ENCODE peak calls at places on chromosomes 1 and 21, in eight cellular contexts. S is head of caudate nucleus, K is T-helper 9 cell, L is DMS153, Q is WERI-Rb-1, H is GM04504, I is H4, M is lower lobe of right lung. B is an unnamed sample.

GRCh38 chr21:37061926-37062591 is 10.8 kb downstream of the PIGP start:
- DNase-seq in I (peak), Q (no peak), S (no peak), L (no peak), H (no peak), K (no peak), M (no peak), B (no peak)

GRCh38 chr1:158014702-158015320 is 21.4 kb downstream of the KIRREL1 start:
- DNase-seq in K (no peak), Q (peak), L (no peak), I (no peak), H (no peak), M (no peak), S (no peak), B (no peak)

GRCh38 chr1:210252621-210253041 is 20.0 kb downstream of the SERTAD4 start:
- DNase-seq in K (no peak), Q (peak), M (peak), S (no peak), I (no peak), H (no peak), L (peak), B (no peak)

GRCh38 chr1:15111597-15111996 is 42.0 kb upstream of the TMEM51 start:
- DNase-seq in K (no peak), Q (no peak), S (no peak), I (no peak), H (no peak), L (no peak), M (no peak), B (no peak)

GRCh38 chr1:1776672-1777393 is 1.4 kb downstream of the NADK start:
- DNase-seq in S (no peak), Q (no peak), H (no peak), I (no peak), L (no peak), K (no peak), M (peak), B (no peak)

GRCh38 chr1:26177182-26177684 is at the start of gene CNKSR1:
- DNase-seq in H (no peak), L (peak), M (peak), I (no peak), Q (no peak), S (no peak), K (no peak), B (no peak)

GRCh38 chr1:35931424-35932157 is 686 bp downstream of the AGO3 start:
- DNase-seq in S (no peak), K (no peak), H (no peak), Q (no peak), I (peak), M (peak), L (peak), B (no peak)

GRCh38 chr1:16020325-16020724 is 1.5 kb upstream of the CLCNKA start:
- DNase-seq in H (no peak), S (no peak), M (no peak), I (no peak), Q (no peak), K (no peak), L (no peak), B (no peak)

GRCh38 chr1:178055093-178055492 is 38.8 kb upstream of the RASAL2 start:
- DNase-seq in M (peak), Q (peak), I (peak), S (peak), H (no peak), L (peak), K (no peak), B (peak)

GRCh38 chr1:1348420-1349255 is 580 bp downstream of the DVL1 start:
- DNase-seq in K (no peak), S (no peak), H (no peak), M (peak), Q (no peak), I (no peak), L (no peak), B (no peak)

GRCh38 chr1:175471039-175471800 is 272.2 kb downstream of the TNR start:
- DNase-seq in M (no peak), H (peak), Q (no peak), I (peak), K (no peak), S (no peak), L (no peak), B (peak)

GRCh38 chr1:53964109-53964508 is 18.0 kb downstream of the LRRC42 start:
- DNase-seq in K (no peak), H (no peak), M (no peak), I (no peak), S (no peak), L (no peak), Q (no peak), B (no peak)

GRCh38 chr21:39538453-39539042 is 74.2 kb upstream of the B3GALT5 start:
- DNase-seq in I (no peak), M (no peak), L (no peak), S (no peak), H (no peak), K (no peak), Q (no peak), B (no peak)

GRCh38 chr1:3315399-3315798 is 139.1 kb upstream of the ARHGEF16 start:
- DNase-seq in K (no peak), H (no peak), I (no peak), S (no peak), Q (no peak), M (no peak), L (no peak), B (no peak)

GRCh38 chr1:54857741-54858665 is 29.0 kb downstream of the DHCR24 start:
- DNase-seq in Q (peak), L (no peak), K (no peak), M (no peak), S (no peak), I (peak), H (no peak), B (no peak)

GRCh38 chr1:175317309-175317708 is 124.7 kb upstream of the KIAA0040 start:
- DNase-seq in Q (no peak), K (peak), S (no peak), H (no peak), L (no peak), M (no peak), I (no peak), B (no peak)

GRCh38 chr1:150309758-150310495 is 11.4 kb upstream of the PRPF3 start:
- DNase-seq in K (no peak), H (no peak), S (peak), L (peak), Q (no peak), I (no peak), M (no peak), B (no peak)

GRCh38 chr1:228278432-228278941 is 70.6 kb downstream of the OBSCN start:
- DNase-seq in L (no peak), M (no peak), Q (no peak), K (no peak), I (no peak), H (no peak), S (no peak), B (no peak)

GRCh38 chr1:242017580-242018233 is 18.8 kb upstream of the MAP1LC3C start:
- DNase-seq in K (no peak), S (peak), L (peak), Q (peak), H (no peak), I (peak), M (peak), B (peak)

GRCh38 chr1:115717541-115717940 is 51.0 kb downstream of the CASQ2 start:
- DNase-seq in L (peak), H (no peak), S (peak), M (peak), K (no peak), I (peak), Q (peak), B (peak)

GRCh38 chr1:120179420-120180348 is 3.4 kb upstream of the SEC22B start:
- DNase-seq in Q (peak), S (no peak), L (no peak), I (peak), M (no peak), H (no peak), K (no peak), B (peak)

GRCh38 chr1:112906155-112906698 is 49.8 kb downstream of the SLC16A1 start:
- DNase-seq in S (no peak), H (no peak), I (no peak), M (no peak), K (no peak), L (no peak), Q (peak), B (no peak)

GRCh38 chr1:65904681-65905083 is 112.0 kb downstream of the PDE4B start:
- DNase-seq in M (no peak), K (no peak), I (no peak), Q (no peak), L (no peak), S (no peak), H (no peak), B (peak)

GRCh38 chr1:40984531-40984930 is 5.0 kb downstream of the CTPS1 start:
- DNase-seq in Q (no peak), I (no peak), L (no peak), K (no peak), H (no peak), M (no peak), S (no peak), B (no peak)

GRCh38 chr1:67979532-67979931 is 70.9 kb downstream of the DIRAS3 start:
- DNase-seq in M (no peak), Q (no peak), S (no peak), I (no peak), H (no peak), K (no peak), L (no peak), B (no peak)

GRCh38 chr1:224880593-224881307 is 48.7 kb upstream of the DNAH14 start:
- DNase-seq in Q (no peak), S (no peak), M (no peak), I (no peak), L (no peak), H (no peak), K (no peak), B (no peak)

GRCh38 chr21:33988237-33988835 is 72.7 kb upstream of the ATP5PO start:
- DNase-seq in Q (no peak), L (no peak), S (no peak), M (no peak), K (no peak), I (no peak), H (no peak), B (no peak)

GRCh38 chr1:19987719-19988118 is 8.3 kb upstream of the PLA2G2A start:
- DNase-seq in M (no peak), I (no peak), S (no peak), Q (no peak), L (no peak), K (no peak), H (no peak), B (no peak)